ENCODE peak calls at places on chromosomes 6 and 20, in six cellular contexts. U, M, D, Y, F and W are unnamed samples. For H3K4me1, the result is how much of the 10 kb centered on the place peaks cover.

GRCh38 chr6:147135211-147135672 is 69.0 kb upstream of the STXBP5 start:
- ATAC-seq in D (no peak), Y (peak), F (no peak), M (peak), U (peak), W (no peak)

GRCh38 chr6:111478064-111478476 is 4.9 kb downstream of the REV3L start:
- ATAC-seq in F (peak), M (no peak), U (no peak), Y (no peak), D (no peak), W (no peak)

GRCh38 chr6:84546427-84546914 is 217.9 kb downstream of the TBX18 start:
- ATAC-seq in D (no peak), Y (no peak), M (no peak), F (peak), U (peak), W (no peak)

GRCh38 chr6:62441182-62441581 is 155.2 kb upstream of the KHDRBS2 start:
- ATAC-seq in D (no peak), U (no peak), Y (no peak), F (no peak), M (no peak), W (no peak)

GRCh38 chr6:1652842-1653241 is 43.1 kb downstream of the FOXC1 start:
- ATAC-seq in U (no peak), D (no peak), F (no peak), M (no peak), Y (no peak), W (no peak)

GRCh38 chr6:137494281-137494966 is at the start of gene OLIG3:
- ATAC-seq in U (no peak), F (no peak), Y (peak), D (no peak), M (no peak), W (no peak)

GRCh38 chr6:117276778-117277177 is 11.4 kb downstream of the VGLL2 start:
- ATAC-seq in Y (no peak), D (no peak), F (no peak), U (no peak), M (no peak), W (no peak)

GRCh38 chr6:900716-901605 is 208.0 kb upstream of the EXOC2 start:
- ATAC-seq in U (no peak), D (no peak), Y (no peak), M (no peak), F (no peak), W (no peak)

GRCh38 chr20:41027872-41028358 is 707 bp upstream of the TOP1 start:
- ATAC-seq in U (no peak), D (no peak), F (no peak), M (no peak), Y (peak), W (no peak)

GRCh38 chr6:164532546-164533362 is 776.7 kb downstream of the C6orf118 start:
- ATAC-seq in M (no peak), U (no peak), F (peak), Y (peak), D (no peak), W (no peak)

GRCh38 chr6:57267586-57268293 is 45.6 kb upstream of the RAB23 start:
- ATAC-seq in U (peak), Y (peak), F (peak), D (peak), M (peak), W (peak)

GRCh38 chr20:11368537-11368936 is 549.2 kb upstream of the BTBD3 start:
- ATAC-seq in M (no peak), F (no peak), U (no peak), D (no peak), Y (no peak), W (no peak)

GRCh38 chr20:64280460-64280843 is 24.9 kb downstream of the PCMTD2 start:
- ATAC-seq in U (no peak), Y (no peak), F (no peak), M (no peak), D (no peak), W (no peak)

GRCh38 chr20:50037123-50037522 is 54.3 kb downstream of the SNAI1 start:
- ATAC-seq in M (peak), U (no peak), F (no peak), Y (no peak), D (no peak), W (no peak)

GRCh38 chr6:11772109-11772830 is 6.3 kb downstream of the ADTRP start:
- ATAC-seq in M (peak), F (no peak), U (peak), Y (no peak), D (peak), W (peak)

GRCh38 chr20:49140411-49140810 is 47.7 kb downstream of the STAU1 start:
- ATAC-seq in D (no peak), M (no peak), F (peak), Y (no peak), U (no peak), W (no peak)

GRCh38 chr20:24032412-24032898 is 43.9 kb upstream of the GGTLC1 start:
- ATAC-seq in M (no peak), U (no peak), D (no peak), Y (no peak), F (no peak), W (no peak)

GRCh38 chr6:83600531-83600930 is 88.2 kb downstream of the PRSS35 start:
- ATAC-seq in Y (no peak), U (no peak), D (no peak), M (no peak), F (no peak), W (no peak)

GRCh38 chr6:100889351-100889750 is 8.2 kb upstream of the ASCC3 start:
- ATAC-seq in F (no peak), U (no peak), M (peak), D (no peak), Y (no peak), W (no peak)

GRCh38 chr6:99282479-99283062 is 66.9 kb downstream of the FAXC start:
- ATAC-seq in M (peak), F (peak), Y (no peak), U (no peak), D (peak), W (no peak)

GRCh38 chr6:123168892-123169851 is 173.1 kb downstream of the CLVS2 start:
- ATAC-seq in Y (no peak), U (no peak), M (no peak), F (no peak), D (no peak), W (no peak)

GRCh38 chr6:54647301-54647664 is 199.3 kb upstream of the FAM83B start:
- ATAC-seq in U (no peak), F (no peak), D (no peak), Y (no peak), M (no peak), W (no peak)

GRCh38 chr6:154266560-154267134 is 90.0 kb downstream of the IPCEF1 start:
- ATAC-seq in M (no peak), U (no peak), Y (no peak), F (peak), D (no peak), W (no peak)

GRCh38 chr6:111874030-111874425 is 776 bp upstream of the FYN start:
- ATAC-seq in F (no peak), Y (no peak), U (no peak), D (no peak), M (no peak), W (no peak)

GRCh38 chr20:24694727-24695528 is 225.5 kb downstream of the SYNDIG1 start:
- ATAC-seq in U (no peak), D (no peak), F (no peak), M (no peak), Y (no peak), W (no peak)

GRCh38 chr6:7673063-7673536 is 52.8 kb upstream of the BMP6 start:
- ATAC-seq in U (peak), F (no peak), Y (peak), D (peak), M (peak), W (peak)

GRCh38 chr6:142728910-142729481 is 216.0 kb downstream of the HIVEP2 start:
- ATAC-seq in U (peak), D (no peak), F (peak), Y (no peak), M (peak), W (peak)

GRCh38 chr20:64102647-64103354 is 4.6 kb downstream of the NPBWR2 start:
- ATAC-seq in D (peak), F (no peak), Y (peak), U (no peak), M (peak), W (no peak)

GRCh38 chr6:6006428-6007310 is at the start of gene NRN1:
- ATAC-seq in U (no peak), D (no peak), F (no peak), M (no peak), Y (no peak), W (no peak)

GRCh38 chr20:49821850-49822249 is 9.2 kb downstream of the SLC9A8 start:
- ATAC-seq in Y (no peak), D (no peak), M (peak), U (no peak), F (peak), W (no peak)

GRCh38 chr6:81572020-81572419 is 180.5 kb downstream of the TENT5A start:
- ATAC-seq in Y (no peak), M (no peak), D (no peak), F (no peak), U (no peak), W (no peak)

GRCh38 chr6:136587527-136587926 is 37.3 kb upstream of the MAP7 start:
- ATAC-seq in D (no peak), Y (no peak), F (peak), M (no peak), U (no peak), W (no peak)

GRCh38 chr6:112470950-112471349 is 123.8 kb downstream of the RFPL4B start:
- ATAC-seq in U (no peak), M (no peak), F (no peak), Y (no peak), D (no peak), W (no peak)

GRCh38 chr6:118890997-118891790 is 2.8 kb upstream of the ASF1A start:
- ATAC-seq in D (no peak), F (peak), U (no peak), Y (no peak), M (no peak), W (no peak)

GRCh38 chr20:24778585-24779031 is 170.5 kb upstream of the CST7 start:
- ATAC-seq in Y (no peak), U (no peak), F (no peak), D (no peak), M (no peak), W (no peak)

GRCh38 chr6:100479180-100480035 is 14.7 kb upstream of the SIM1 start:
- ATAC-seq in M (peak), Y (peak), U (peak), F (peak), D (peak), W (no peak)

GRCh38 chr6:167113047-167113446 is 9.8 kb upstream of the CCR6 start:
- ATAC-seq in Y (no peak), D (no peak), U (no peak), M (no peak), F (peak), W (no peak)

GRCh38 chr6:158789115-158789917 is 29.9 kb downstream of the EZR start:
- ATAC-seq in Y (no peak), F (peak), U (no peak), M (no peak), D (no peak), W (no peak)

GRCh38 chr6:14305131-14305530 is 187.6 kb downstream of the CD83 start:
- ATAC-seq in F (no peak), D (no peak), M (no peak), U (no peak), Y (no peak), W (no peak)

GRCh38 chr20:53142651-53143177 is 170.6 kb downstream of the TSHZ2 start:
- ATAC-seq in M (no peak), U (no peak), D (no peak), F (no peak), Y (no peak), W (no peak)

DNA sequence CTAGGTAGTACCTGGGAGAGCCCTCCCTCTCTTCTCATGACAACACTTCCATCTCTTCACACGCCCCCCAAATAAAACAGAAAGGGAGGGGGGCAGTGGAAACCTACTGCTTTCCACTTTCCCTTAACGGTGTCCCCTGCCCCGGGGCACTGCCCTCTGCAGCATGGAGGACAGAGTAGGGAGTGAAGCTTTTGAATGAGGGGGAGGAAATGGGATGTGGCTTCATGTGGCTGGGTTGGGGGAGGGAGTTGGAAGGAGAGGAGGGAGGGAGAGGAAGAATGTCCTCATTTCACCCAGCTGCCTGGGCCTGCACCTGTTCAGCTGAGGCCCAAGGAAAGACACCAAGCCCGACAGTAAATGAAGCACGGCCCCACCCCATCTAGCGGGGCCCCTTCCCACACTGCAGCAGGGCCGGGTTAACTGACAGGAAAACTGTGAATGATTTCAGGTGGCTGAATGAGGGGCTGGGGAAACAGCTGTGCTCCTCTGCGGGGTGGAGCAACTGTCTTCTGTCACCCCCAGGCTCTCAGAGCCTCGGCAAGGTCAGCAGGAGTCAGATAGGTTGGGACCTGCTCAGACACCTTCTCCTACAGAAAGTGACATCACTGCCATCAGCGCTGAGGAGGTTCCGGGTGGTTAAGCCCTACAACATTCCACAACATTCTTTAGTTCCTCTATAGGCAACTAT is 40.0 kb upstream of the TAF8 start:
- ATAC-seq in M (peak), D (no peak), F (peak), Y (peak), U (peak), W (no peak)
- TF ChIP-seq POLR2AphosphoS5 in M (no peak), D (no peak), F (no peak), Y (peak), U (no peak), W (no peak)

DNA sequence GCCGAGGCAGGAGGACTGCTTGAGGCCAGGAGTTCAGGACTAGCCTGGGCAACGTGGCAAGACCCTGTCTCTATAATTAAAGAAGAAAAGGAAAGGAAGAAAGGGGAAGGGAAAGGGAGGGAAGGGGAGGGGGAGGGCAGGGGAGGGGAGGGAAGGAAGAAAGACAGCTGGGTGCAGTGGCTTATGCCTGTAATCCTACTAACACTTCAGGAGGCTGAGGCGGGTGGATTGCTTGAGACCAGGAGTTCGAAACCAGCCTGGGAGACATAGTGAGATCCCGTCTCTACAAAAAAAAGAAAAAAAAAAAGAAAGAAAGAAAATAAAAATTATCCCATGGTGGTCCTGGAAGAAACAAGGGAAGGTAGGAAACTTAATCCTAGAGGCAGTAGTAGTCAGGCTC is 33.5 kb downstream of the BCL2L1 start:
- ATAC-seq in Y (no peak), F (no peak), M (no peak), U (no peak), D (no peak), W (no peak)
- H3K4me1 ChIP-seq in Y (under half), F (under half), M (under half), U (under half), D (half or more), W (under half)

DNA sequence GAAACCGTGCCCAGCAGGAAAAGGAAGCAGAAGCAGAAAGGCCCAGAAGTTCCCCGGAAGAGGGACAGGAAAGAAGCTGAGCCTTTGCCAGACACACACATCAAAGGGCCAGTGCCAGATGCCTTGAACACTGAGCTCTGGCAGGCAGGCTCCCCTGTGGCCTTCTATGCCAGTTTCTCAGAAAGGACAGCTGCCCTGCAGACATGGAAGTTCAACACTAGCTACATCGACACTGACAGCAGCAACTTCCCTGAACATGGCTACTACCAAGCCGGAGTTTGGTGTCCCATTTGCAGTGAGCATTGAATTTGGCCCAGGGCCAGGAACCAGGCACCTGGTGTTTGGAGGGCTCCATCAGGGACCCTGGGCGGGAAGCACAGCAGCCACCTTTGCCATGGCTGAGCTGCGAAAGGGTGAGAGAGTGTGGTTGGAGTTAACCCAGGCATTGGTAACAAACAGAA is 8.0 kb upstream of the RAET1E start:
- ATAC-seq in U (no peak), Y (no peak), D (no peak), F (no peak), M (no peak), W (no peak)
- TF ChIP-seq POLR2AphosphoS5 in U (peak), Y (no peak), D (no peak), F (no peak), M (no peak), W (no peak)

DNA sequence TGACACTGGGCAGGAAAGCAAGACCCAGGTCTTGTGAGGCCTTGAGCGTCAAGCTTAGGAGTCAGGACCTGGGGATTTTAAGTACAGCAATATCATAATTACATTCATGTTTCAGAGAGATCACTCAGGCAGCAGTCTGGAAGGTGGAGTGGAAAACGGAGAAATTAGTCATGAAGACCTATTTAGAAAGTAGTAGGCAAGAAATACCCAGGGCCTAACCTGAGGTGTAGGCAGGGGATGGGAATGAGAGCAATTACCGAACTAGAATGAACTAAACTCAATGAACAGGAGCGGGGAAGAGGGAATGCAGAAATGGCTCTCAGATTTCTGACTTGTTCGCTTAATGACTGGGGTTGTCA is 179.0 kb upstream of the AKAP12 start:
- ATAC-seq in F (no peak), M (no peak), U (no peak), D (no peak), Y (no peak), W (no peak)
- H3K4me1 ChIP-seq in F (under half), M (under half), U (under half), D (half or more), Y (under half), W (under half)